ENCODE peak calls at places on chromosomes 5 and 9, in seven cellular contexts. L, P, C, J, S, M and Y are unnamed samples.

GRCh38 chr9:130982636-130983282 is 26.2 kb upstream of the LAMC3 start:
- DNase-seq in L (no peak), P (no peak), C (no peak), J (no peak), S (no peak), M (no peak), Y (no peak)

GRCh38 chr9:6024035-6024554 is 8.7 kb upstream of the RANBP6 start:
- DNase-seq in L (peak; percentile 14), P (peak; percentile 46), C (no peak), J (peak; percentile 23), S (no peak), M (peak; percentile 17), Y (peak; percentile 50)

GRCh38 chr9:38017149-38017884 is 51.7 kb downstream of the SHB start:
- DNase-seq in L (peak; percentile 92), P (peak; percentile 97), C (peak; percentile 62), J (peak; percentile 72), S (peak; percentile 96), M (no peak), Y (peak; percentile 97)

GRCh38 chr5:84218546-84218945 is 166.1 kb downstream of the EDIL3 start:
- DNase-seq in L (no peak), P (peak; percentile 13), C (peak; percentile 13), J (peak; percentile 29), S (no peak), M (peak; percentile 41), Y (no peak)

GRCh38 chr9:34984049-34984448 is 5.5 kb upstream of the DNAJB5 start:
- DNase-seq in L (peak; percentile 68), P (peak; percentile 70), C (peak; percentile 48), J (peak; percentile 54), S (peak; percentile 53), M (no peak), Y (no peak)

GRCh38 chr5:60687927-60688720 is 11.8 kb downstream of the DEPDC1B start:
- DNase-seq in L (no peak), P (peak; percentile 79), C (peak; percentile 75), J (peak; percentile 86), S (no peak), M (peak; percentile 70), Y (no peak)

GRCh38 chr9:135152608-135153337 is 65.3 kb downstream of the OLFM1 start:
- DNase-seq in L (no peak), P (peak; percentile 95), C (no peak), J (no peak), S (peak; percentile 88), M (no peak), Y (peak; percentile 27)

GRCh38 chr5:147538232-147538631 is 28.4 kb upstream of the DPYSL3 start:
- DNase-seq in L (no peak), P (no peak), C (no peak), J (no peak), S (no peak), M (no peak), Y (no peak)

GRCh38 chr9:18976368-18977238 is 56.4 kb downstream of the SAXO1 start:
- DNase-seq in L (no peak), P (no peak), C (peak; percentile 92), J (peak; percentile 72), S (no peak), M (no peak), Y (no peak)

GRCh38 chr9:132647806-132648205 is 22.0 kb downstream of the DDX31 start:
- DNase-seq in L (no peak), P (no peak), C (peak; percentile 28), J (no peak), S (no peak), M (no peak), Y (no peak)

GRCh38 chr5:68970617-68971016 is 123.2 kb upstream of the SLC30A5 start:
- DNase-seq in L (no peak), P (no peak), C (no peak), J (no peak), S (no peak), M (no peak), Y (no peak)

GRCh38 chr5:75678155-75678554 is 39.1 kb downstream of the POC5 start:
- DNase-seq in L (no peak), P (no peak), C (no peak), J (no peak), S (no peak), M (no peak), Y (no peak)

GRCh38 chr5:2137444-2138050 is 254.8 kb upstream of the IRX4 start:
- DNase-seq in L (no peak), P (no peak), C (no peak), J (no peak), S (peak; percentile 19), M (no peak), Y (no peak)

GRCh38 chr5:95417971-95418370 is 26.8 kb downstream of the FAM81B start:
- DNase-seq in L (no peak), P (no peak), C (peak; percentile 0), J (no peak), S (no peak), M (no peak), Y (no peak)

GRCh38 chr5:166535641-166536040 is 1755.8 kb upstream of the WWC1 start:
- DNase-seq in L (no peak), P (no peak), C (no peak), J (no peak), S (no peak), M (no peak), Y (no peak)

GRCh38 chr5:123150089-123150488 is 61.0 kb downstream of the PRDM6 start:
- DNase-seq in L (no peak), P (no peak), C (no peak), J (no peak), S (no peak), M (no peak), Y (no peak)

GRCh38 chr9:16689352-16689938 is 181.0 kb downstream of the BNC2 start:
- DNase-seq in L (no peak), P (no peak), C (peak; percentile 39), J (peak; percentile 48), S (no peak), M (no peak), Y (no peak)

GRCh38 chr5:125372694-125373621 is 626.5 kb upstream of the ZNF608 start:
- DNase-seq in L (peak; percentile 67), P (peak; percentile 94), C (peak; percentile 77), J (peak; percentile 78), S (peak; percentile 38), M (no peak), Y (no peak)

GRCh38 chr5:159449925-159450324 is 119.6 kb upstream of the IL12B start:
- DNase-seq in L (no peak), P (peak; percentile 66), C (peak; percentile 39), J (peak; percentile 21), S (no peak), M (no peak), Y (no peak)

GRCh38 chr9:27429917-27430316 is 94.2 kb upstream of the IFNK start:
- DNase-seq in L (no peak), P (no peak), C (no peak), J (no peak), S (no peak), M (peak; percentile 47), Y (no peak)

GRCh38 chr5:179550511-179551342 is at the start of gene RUFY1:
- DNase-seq in L (peak; percentile 69), P (peak; percentile 81), C (peak; percentile 74), J (peak; percentile 70), S (peak; percentile 80), M (peak; percentile 59), Y (no peak)

GRCh38 chr5:112820246-112820645 is 40.8 kb upstream of the SRP19 start:
- DNase-seq in L (no peak), P (no peak), C (no peak), J (no peak), S (no peak), M (peak; percentile 60), Y (no peak)

GRCh38 chr5:177455036-177455660 is 8.5 kb downstream of the PRR7 start:
- DNase-seq in L (peak; percentile 87), P (peak; percentile 90), C (peak; percentile 57), J (peak; percentile 70), S (peak; percentile 93), M (peak; percentile 77), Y (peak; percentile 98)

GRCh38 chr5:151741678-151742423 is 16.6 kb downstream of the ATOX1 start:
- DNase-seq in L (no peak), P (peak; percentile 38), C (peak; percentile 83), J (peak; percentile 73), S (no peak), M (peak; percentile 77), Y (no peak)

GRCh38 chr5:174188300-174188699 is 142.8 kb downstream of the NSG2 start:
- DNase-seq in L (no peak), P (peak; percentile 19), C (no peak), J (no peak), S (no peak), M (no peak), Y (no peak)

GRCh38 chr5:15500326-15500958 is 462 bp downstream of the FBXL7 start:
- DNase-seq in L (peak; percentile 48), P (peak; percentile 54), C (peak; percentile 25), J (peak; percentile 66), S (peak; percentile 46), M (no peak), Y (peak; percentile 79)

GRCh38 chr5:1506242-1507015 is 17.3 kb downstream of the LPCAT1 start:
- DNase-seq in L (no peak), P (no peak), C (no peak), J (no peak), S (no peak), M (no peak), Y (no peak)

GRCh38 chr9:72954431-72955420 is 1.9 kb upstream of the ALDH1A1 start:
- DNase-seq in L (no peak), P (no peak), C (no peak), J (no peak), S (no peak), M (no peak), Y (no peak)

DNA sequence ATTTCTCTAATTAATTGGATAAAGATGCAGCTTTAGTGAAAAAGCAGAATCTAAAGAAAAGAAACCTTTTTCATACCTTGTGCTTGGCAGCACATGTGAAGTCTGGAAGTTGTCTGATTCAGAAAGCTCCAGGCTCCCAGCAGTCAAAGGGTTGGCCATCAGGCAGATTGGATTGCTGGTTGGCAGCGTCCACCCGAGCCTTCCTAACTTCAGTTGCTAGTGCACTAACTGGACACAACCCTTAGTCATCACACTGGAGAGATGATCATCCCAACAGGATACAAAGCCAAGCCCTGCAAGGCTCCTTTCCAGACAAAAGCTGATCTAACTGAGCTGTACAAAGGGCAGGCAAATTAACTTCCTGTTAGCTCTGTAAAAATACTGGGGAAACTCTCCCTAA is 185.5 kb downstream of the SNX18 start:
- DNase-seq in L (peak; percentile 14), P (no peak), C (peak; percentile 93), J (peak; percentile 76), S (no peak), M (no peak), Y (no peak)
- H4K8ac ChIP-seq in L (no peak overlapping the region), P (no peak overlapping the region), C (peak overlapping the region; percentile 92), J (no peak overlapping the region), S (no peak overlapping the region), M (no peak overlapping the region), Y (no peak overlapping the region)

GRCh38 chr5:66829826-66830225 is 233.6 kb downstream of the MAST4 start:
- DNase-seq in L (peak; percentile 8), P (peak; percentile 44), C (peak; percentile 8), J (peak; percentile 19), S (no peak), M (no peak), Y (no peak)
- H3K9ac ChIP-seq in L (no peak overlapping the region), P (no peak overlapping the region), C (no peak overlapping the region), J (peak overlapping the region; percentile 81), S (no peak overlapping the region), M (no peak overlapping the region), Y (no peak overlapping the region)

GRCh38 chr9:4022435-4023067 is 277.3 kb downstream of the GLIS3 start:
- DNase-seq in L (no peak), P (no peak), C (peak; percentile 12), J (peak; percentile 55), S (no peak), M (no peak), Y (no peak)
- H4K8ac ChIP-seq in L (no peak overlapping the region), P (no peak overlapping the region), C (no peak overlapping the region), J (no peak overlapping the region), S (no peak overlapping the region), M (no peak overlapping the region), Y (no peak overlapping the region)

GRCh38 chr9:110220809-110221208 is 12.8 kb upstream of the C9orf152 start:
- DNase-seq in L (no peak), P (no peak), C (no peak), J (no peak), S (no peak), M (no peak), Y (no peak)

GRCh38 chr9:110224583-110224982 is 16.6 kb upstream of the C9orf152 start:
- DNase-seq in L (no peak), P (no peak), C (no peak), J (no peak), S (no peak), M (no peak), Y (no peak)
- H3K9ac ChIP-seq in L (no peak overlapping the region), P (no peak overlapping the region), C (no peak overlapping the region), J (no peak overlapping the region), S (no peak overlapping the region), M (no peak overlapping the region), Y (no peak overlapping the region)